ENCODE peak calls at places on chromosome 1, in ten cellular contexts. A, F, I, B, T, D, N, Q, M and C are unnamed samples.

GRCh38 chr1:46065405-46065804 is 67.0 kb downstream of the PIK3R3 start:
- DNase-seq in A (no peak), F (peak), I (no peak), B (no peak), T (no peak), D (no peak), N (no peak), Q (no peak), M (no peak), C (no peak)

GRCh38 chr1:46615088-46615487 is 1.5 kb downstream of the MOB3C start:
- DNase-seq in A (no peak), F (no peak), I (no peak), B (no peak), T (no peak), D (no peak), N (no peak), Q (no peak), M (no peak), C (no peak)

GRCh38 chr1:189369612-189370011 is 1108.1 kb downstream of the BRINP3 start:
- DNase-seq in A (no peak), F (no peak), I (no peak), B (no peak), T (no peak), D (no peak), N (no peak), Q (no peak), M (no peak), C (no peak)

GRCh38 chr1:32055426-32055825 is 17.3 kb upstream of the TMEM39B start:
- DNase-seq in A (no peak), F (no peak), I (no peak), B (no peak), T (no peak), D (no peak), N (no peak), Q (no peak), M (no peak), C (no peak)

GRCh38 chr1:210250665-210250997 is 18.0 kb downstream of the SERTAD4 start:
- DNase-seq in A (peak), F (no peak), I (no peak), B (no peak), T (no peak), D (peak), N (no peak), Q (no peak), M (peak), C (no peak)

GRCh38 chr1:60764489-60764888 is 317.9 kb upstream of the NFIA start:
- DNase-seq in A (no peak), F (no peak), I (no peak), B (no peak), T (no peak), D (no peak), N (no peak), Q (no peak), M (no peak), C (no peak)

GRCh38 chr1:32068891-32069590 is 3.7 kb upstream of the TMEM39B start:
- DNase-seq in A (no peak), F (no peak), I (no peak), B (no peak), T (peak), D (no peak), N (no peak), Q (no peak), M (no peak), C (no peak)

GRCh38 chr1:175169305-175170018 is 23.1 kb downstream of the KIAA0040 start:
- DNase-seq in A (no peak), F (peak), I (no peak), B (no peak), T (no peak), D (no peak), N (no peak), Q (no peak), M (no peak), C (no peak)

GRCh38 chr1:53430779-53431178 is 28.4 kb upstream of the DMRTB1 start:
- DNase-seq in A (no peak), F (no peak), I (no peak), B (no peak), T (no peak), D (no peak), N (no peak), Q (no peak), M (no peak), C (no peak)

GRCh38 chr1:34362949-34363348 is 186.2 kb downstream of the C1orf94 start:
- DNase-seq in A (no peak), F (no peak), I (no peak), B (no peak), T (no peak), D (no peak), N (no peak), Q (no peak), M (no peak), C (no peak)

GRCh38 chr1:93740601-93741031 is 59.0 kb upstream of the BCAR3 start:
- DNase-seq in A (no peak), F (no peak), I (no peak), B (no peak), T (no peak), D (no peak), N (no peak), Q (no peak), M (no peak), C (no peak)

GRCh38 chr1:174428033-174428432 is 19.7 kb upstream of the GPR52 start:
- DNase-seq in A (no peak), F (no peak), I (no peak), B (no peak), T (no peak), D (no peak), N (no peak), Q (no peak), M (no peak), C (no peak)

GRCh38 chr1:85240174-85240601 is 19.3 kb downstream of the C1orf52 start:
- DNase-seq in A (no peak), F (peak), I (no peak), B (no peak), T (no peak), D (no peak), N (no peak), Q (no peak), M (no peak), C (no peak)

GRCh38 chr1:2212542-2213491 is 15.3 kb upstream of the SKI start:
- DNase-seq in A (peak), F (peak), I (peak), B (no peak), T (no peak), D (peak), N (peak), Q (peak), M (peak), C (peak)